ENCODE peak calls at places on chromosomes 7 and 10, in four cellular contexts. H is progenitor cell of endocrine pancreas, D is left ventricle myocardium inferior, A is RWPE1. Y is an unnamed sample.

GRCh38 chr10:11934262-11934661 is 108.3 kb downstream of the UPF2 start:
- DNase-seq in H (no peak), D (no peak), A (peak), Y (no peak)

GRCh38 chr7:134892002-134892693 is 94.2 kb upstream of the AGBL3 start:
- DNase-seq in H (no peak), D (no peak), A (no peak), Y (no peak)

GRCh38 chr7:117132385-117133120 is 179.3 kb downstream of the ST7 start:
- DNase-seq in H (no peak), D (no peak), A (peak), Y (no peak)

GRCh38 chr10:133141144-133141962 is 18.7 kb upstream of the KNDC1 start:
- DNase-seq in H (no peak), D (peak), A (no peak), Y (no peak)

GRCh38 chr7:23490357-23491131 is 20.3 kb upstream of the IGF2BP3 start:
- DNase-seq in H (no peak), D (peak), A (no peak), Y (no peak)

GRCh38 chr7:30931161-30931926 is 19.7 kb downstream of the AQP1 start:
- DNase-seq in H (peak), D (peak), A (no peak), Y (peak)

GRCh38 chr10:30645340-30645827 is 15.8 kb upstream of the LYZL2 start:
- DNase-seq in H (no peak), D (peak), A (no peak), Y (no peak)

GRCh38 chr7:44796034-44796503 is 412 bp upstream of the PPIA start:
- DNase-seq in H (no peak), D (no peak), A (peak), Y (no peak)

GRCh38 chr10:21524526-21525366 is 736 bp downstream of the SKIDA1 start:
- DNase-seq in H (no peak), D (no peak), A (no peak), Y (no peak)

GRCh38 chr7:143284591-143285453 is at the start of gene TMEM139:
- DNase-seq in H (no peak), D (no peak), A (peak), Y (peak)

GRCh38 chr7:20172736-20173334 is 44.3 kb downstream of the MACC1 start:
- DNase-seq in H (peak), D (no peak), A (peak), Y (peak)

GRCh38 chr7:115678049-115678982 is 352.2 kb downstream of the TFEC start:
- DNase-seq in H (no peak), D (no peak), A (no peak), Y (no peak)

GRCh38 chr7:141114141-141114664 is 40.3 kb downstream of the TMEM178B start:
- DNase-seq in H (no peak), D (no peak), A (no peak), Y (no peak)

GRCh38 chr10:97821308-97822038 is 28.2 kb upstream of the GOLGA7B start:
- DNase-seq in H (no peak), D (no peak), A (no peak), Y (no peak)

GRCh38 chr10:48289652-48290238 is 15.2 kb upstream of the FRMPD2 start:
- DNase-seq in H (peak), D (peak), A (peak), Y (peak)

GRCh38 chr10:29627201-29628105 is 7.3 kb downstream of the SVIL start:
- DNase-seq in H (no peak), D (no peak), A (peak), Y (no peak)

GRCh38 chr7:140314571-140315480 is 83.5 kb downstream of the SLC37A3 start:
- DNase-seq in H (no peak), D (no peak), A (no peak), Y (no peak)

GRCh38 chr7:74282748-74283459 is 6.3 kb upstream of the CLIP2 start:
- DNase-seq in H (no peak), D (no peak), A (no peak), Y (no peak)

GRCh38 chr7:156009569-156009968 is 197.3 kb upstream of the SHH start:
- DNase-seq in H (no peak), D (no peak), A (no peak), Y (no peak)

GRCh38 chr7:83472376-83472775 is 176.6 kb downstream of the SEMA3E start:
- DNase-seq in H (no peak), D (no peak), A (no peak), Y (no peak)

GRCh38 chr10:130418731-130419130 is 282.5 kb downstream of the GLRX3 start:
- DNase-seq in H (no peak), D (no peak), A (no peak), Y (no peak)

GRCh38 chr10:85612833-85613232 is 753.8 kb downstream of the GRID1 start:
- DNase-seq in H (no peak), D (no peak), A (no peak), Y (no peak)

GRCh38 chr10:32041290-32042028 is 14.8 kb downstream of the KIF5B start:
- DNase-seq in H (no peak), D (no peak), A (no peak), Y (no peak)

GRCh38 chr7:39720586-39720985 is 97.2 kb downstream of the RALA start:
- DNase-seq in H (no peak), D (no peak), A (peak), Y (no peak)

GRCh38 chr10:34430685-34431084 is 384.4 kb downstream of the PARD3 start:
- DNase-seq in H (no peak), D (no peak), A (no peak), Y (no peak)

GRCh38 chr7:116353614-116354013 is 143.3 kb downstream of the TES start:
- DNase-seq in H (no peak), D (peak), A (no peak), Y (no peak)

GRCh38 chr10:34260904-34261303 is 554.2 kb downstream of the PARD3 start:
- DNase-seq in H (no peak), D (no peak), A (no peak), Y (no peak)

GRCh38 chr7:44313016-44313415 is 12.4 kb downstream of the CAMK2B start:
- DNase-seq in H (no peak), D (no peak), A (no peak), Y (no peak)

GRCh38 chr7:98217623-98218582 is 6.7 kb downstream of the BHLHA15 start:
- DNase-seq in H (no peak), D (peak), A (no peak), Y (no peak)

GRCh38 chr10:70543911-70544310 is 58.6 kb downstream of the PRF1 start:
- DNase-seq in H (no peak), D (no peak), A (no peak), Y (no peak)

GRCh38 chr10:70544431-70545340 is 57.9 kb downstream of the PRF1 start:
- DNase-seq in H (no peak), D (no peak), A (no peak), Y (no peak)

GRCh38 chr10:70541738-70542564 is 60.6 kb downstream of the PRF1 start:
- DNase-seq in H (no peak), D (no peak), A (no peak), Y (no peak)

GRCh38 chr10:70540789-70541360 is 61.7 kb downstream of the PRF1 start:
- DNase-seq in H (no peak), D (no peak), A (no peak), Y (no peak)

GRCh38 chr10:70542565-70542938 is 60.0 kb downstream of the PRF1 start:
- DNase-seq in H (no peak), D (no peak), A (no peak), Y (no peak)
- TF ChIP-seq CTCF in H (no peak), D (peak), A (no peak), Y (no peak)

DNA sequence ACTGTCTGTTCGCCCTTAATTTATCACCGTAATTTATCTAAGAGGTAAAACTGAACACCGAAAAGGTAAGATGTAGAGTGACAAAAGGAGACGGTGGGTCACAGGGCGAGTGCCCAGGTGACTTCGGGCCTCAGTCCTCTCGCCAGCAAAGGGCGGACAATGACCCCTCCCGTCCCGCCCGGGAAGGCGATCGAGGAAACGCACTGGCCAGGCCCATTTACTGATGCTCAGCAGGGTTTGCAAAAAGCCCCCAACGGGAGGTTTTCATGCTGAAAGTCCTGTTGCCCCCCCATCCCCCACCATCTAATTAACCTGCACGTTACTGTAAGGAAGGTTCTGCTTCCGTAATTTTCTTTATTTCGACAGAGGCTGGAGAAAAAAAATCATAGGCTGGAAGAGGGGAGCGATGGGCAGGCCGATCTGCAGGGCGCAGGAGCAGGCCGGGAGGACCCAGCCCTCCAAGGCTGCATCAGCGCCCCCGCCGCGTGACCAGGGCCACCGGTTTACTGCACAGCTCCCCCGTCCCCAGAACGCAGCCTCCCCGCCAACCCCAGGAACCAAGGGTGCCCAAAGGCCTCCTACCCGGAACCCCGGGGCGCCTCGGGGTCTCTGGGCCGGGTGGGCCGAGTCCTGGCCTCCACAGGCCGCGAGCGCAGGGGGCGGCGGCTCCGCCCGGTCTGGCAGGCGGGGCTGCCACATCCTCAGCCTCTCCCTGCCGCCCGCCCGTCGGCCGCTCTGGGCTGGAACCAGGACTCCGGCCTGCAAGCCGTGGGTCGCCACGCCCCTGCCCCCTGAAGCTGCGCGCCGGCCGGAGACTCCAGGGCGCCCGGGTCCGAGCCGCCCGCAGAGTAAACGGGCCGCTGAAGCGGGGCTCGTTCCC is 637 bp downstream of the OAT start:
- DNase-seq in H (peak), D (peak), A (peak), Y (peak)
- TF ChIP-seq CTCF in H (peak), D (no peak), A (no peak), Y (no peak)

GRCh38 chr7:92836489-92837213 is at the start of gene CDK6:
- DNase-seq in H (peak), D (peak), A (peak), Y (peak)

GRCh38 chr7:92833766-92834605 is 2.4 kb downstream of the CDK6 start:
- DNase-seq in H (peak), D (peak), A (peak), Y (peak)

GRCh38 chr7:92835851-92836488 is 403 bp downstream of the CDK6 start:
- DNase-seq in H (no peak), D (peak), A (peak), Y (no peak)

GRCh38 chr7:92834661-92835139 is 1.7 kb downstream of the CDK6 start:
- DNase-seq in H (peak), D (no peak), A (peak), Y (no peak)

GRCh38 chr7:92835140-92835850 is 1.1 kb downstream of the CDK6 start:
- DNase-seq in H (peak), D (peak), A (peak), Y (peak)
- TF ChIP-seq CTCF in H (no peak), D (no peak), A (no peak), Y (no peak)

GRCh38 chr7:81036041-81036440 is 117.2 kb upstream of the SEMA3C start:
- DNase-seq in H (no peak), D (no peak), A (no peak), Y (no peak)
- TF ChIP-seq CTCF in H (no peak), D (no peak), A (no peak), Y (no peak)

GRCh38 chr10:93126484-93127052 is 52.9 kb downstream of the CYP26A1 start:
- DNase-seq in H (no peak), D (no peak), A (no peak), Y (no peak)
- TF ChIP-seq CTCF in H (peak), D (no peak), A (peak), Y (no peak)

GRCh38 chr10:113520606-113521481 is 32.0 kb upstream of the HABP2 start:
- DNase-seq in H (peak), D (peak), A (peak), Y (peak)

GRCh38 chr10:113522460-113522859 is 30.4 kb upstream of the HABP2 start:
- DNase-seq in H (no peak), D (no peak), A (no peak), Y (no peak)

GRCh38 chr10:113519616-113520015 is 33.2 kb upstream of the HABP2 start:
- DNase-seq in H (no peak), D (no peak), A (no peak), Y (no peak)

GRCh38 chr10:113523071-113523470 is 29.8 kb upstream of the HABP2 start:
- DNase-seq in H (no peak), D (no peak), A (no peak), Y (no peak)

DNA sequence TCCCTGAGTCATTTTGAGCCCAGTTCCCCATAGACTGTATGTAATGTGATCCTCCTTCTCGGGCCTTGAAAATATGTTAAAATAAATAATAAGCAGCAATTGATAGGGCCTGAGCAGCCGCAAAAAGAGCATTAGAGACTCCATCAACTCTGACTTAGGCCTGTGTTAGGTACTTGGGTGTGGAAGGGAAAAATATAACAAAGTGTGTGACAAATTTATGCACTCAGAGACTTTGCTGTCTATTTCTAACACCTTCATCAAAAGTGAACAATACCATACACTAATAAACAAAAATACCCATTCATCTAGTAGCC is 31.4 kb upstream of the HABP2 start:
- DNase-seq in H (no peak), D (no peak), A (no peak), Y (no peak)
- TF ChIP-seq CTCF in H (no peak), D (peak), A (peak), Y (peak)

GRCh38 chr7:95529701-95530100 is 44.0 kb downstream of the ASB4 start:
- DNase-seq in H (no peak), D (no peak), A (no peak), Y (no peak)

GRCh38 chr7:95527776-95528250 is 42.1 kb downstream of the ASB4 start:
- DNase-seq in H (no peak), D (no peak), A (no peak), Y (no peak)

GRCh38 chr7:95534796-95535195 is 49.1 kb downstream of the ASB4 start:
- DNase-seq in H (no peak), D (no peak), A (no peak), Y (no peak)

GRCh38 chr7:95535647-95536046 is 49.9 kb downstream of the ASB4 start:
- DNase-seq in H (no peak), D (no peak), A (no peak), Y (no peak)

GRCh38 chr7:95531605-95532004 is 45.9 kb downstream of the ASB4 start:
- DNase-seq in H (no peak), D (no peak), A (no peak), Y (no peak)
- TF ChIP-seq CTCF in H (no peak), D (no peak), A (no peak), Y (no peak)

GRCh38 chr7:101724957-101725356 is 92.5 kb upstream of the CUX1 start:
- DNase-seq in H (no peak), D (no peak), A (no peak), Y (no peak)

GRCh38 chr7:101725911-101726310 is 91.5 kb upstream of the CUX1 start:
- DNase-seq in H (no peak), D (no peak), A (no peak), Y (no peak)

GRCh38 chr7:101728128-101728527 is 89.3 kb upstream of the CUX1 start:
- DNase-seq in H (no peak), D (no peak), A (no peak), Y (no peak)

GRCh38 chr7:101728888-101729883 is 88.2 kb upstream of the CUX1 start:
- DNase-seq in H (no peak), D (no peak), A (no peak), Y (no peak)

DNA sequence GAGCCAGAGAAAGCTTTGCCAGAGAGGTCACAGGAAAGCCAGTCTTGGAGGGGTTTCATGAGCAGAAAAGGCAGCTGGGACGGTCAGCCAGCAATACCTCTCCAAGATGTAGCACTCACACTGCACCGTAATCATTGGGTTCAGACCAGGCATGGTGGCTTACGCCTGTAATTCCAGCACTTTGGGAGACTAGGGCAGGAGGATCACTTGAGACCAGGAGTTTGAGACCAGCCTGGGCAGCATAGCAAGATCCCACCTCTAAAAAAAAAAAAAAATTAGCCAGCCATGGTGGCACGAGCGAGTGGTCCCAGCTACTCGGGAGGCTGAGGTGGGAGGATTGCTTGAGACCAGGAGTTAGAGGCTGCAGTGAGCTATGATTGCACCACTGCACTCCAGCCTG is 90.2 kb upstream of the CUX1 start:
- DNase-seq in H (no peak), D (no peak), A (no peak), Y (no peak)
- TF ChIP-seq CTCF in H (no peak), D (no peak), A (no peak), Y (no peak)

GRCh38 chr10:96046546-96046945 is 3.2 kb downstream of the CCNJ start:
- DNase-seq in H (no peak), D (no peak), A (no peak), Y (no peak)
- TF ChIP-seq CTCF in H (no peak), D (no peak), A (no peak), Y (no peak)